ENCODE peak calls at places on chromosomes 16 and 17, in four cellular contexts. One of them, this sample, is unnamed.

GRCh38 chr16:50816901-50817555 is 75.1 kb downstream of the CYLD start:
- DNase-seq in A549: no peak
- DNase-seq in H1: no peak
- DNase-seq in uterus: no peak
- DNase-seq in this sample: peak; percentile 64

GRCh38 chr16:50557046-50557445 is 8.8 kb downstream of the NKD1 start:
- DNase-seq in A549: no peak
- DNase-seq in uterus: no peak
- DNase-seq in H1: no peak
- DNase-seq in this sample: no peak

GRCh38 chr17:82303944-82304808 is 13.2 kb downstream of the CD7 start:
- DNase-seq in A549: no peak
- DNase-seq in H1: no peak
- DNase-seq in uterus: no peak
- DNase-seq in this sample: no peak

GRCh38 chr17:28492352-28493310 is 13.5 kb upstream of the FOXN1 start:
- DNase-seq in H1: no peak
- DNase-seq in A549: peak; percentile 29
- DNase-seq in uterus: no peak
- DNase-seq in this sample: no peak

GRCh38 chr17:64130559-64131001 is 636 bp upstream of the ERN1 start:
- DNase-seq in uterus: peak; percentile 63
- DNase-seq in H1: no peak
- DNase-seq in A549: no peak
- DNase-seq in this sample: peak; percentile 94

GRCh38 chr16:19542138-19542821 is 13.2 kb upstream of the VPS35L start:
- DNase-seq in H1: no peak
- DNase-seq in A549: no peak
- DNase-seq in uterus: no peak
- DNase-seq in this sample: no peak

GRCh38 chr16:71474864-71475263 is 12.8 kb upstream of the ZNF23 start:
- DNase-seq in H1: no peak
- DNase-seq in A549: no peak
- DNase-seq in uterus: no peak
- DNase-seq in this sample: no peak

GRCh38 chr16:10833271-10833670 is 14.7 kb upstream of the TVP23A start:
- DNase-seq in H1: no peak
- DNase-seq in uterus: no peak
- DNase-seq in A549: no peak
- DNase-seq in this sample: no peak

GRCh38 chr17:82216301-82217119 is 3.9 kb upstream of the CCDC57 start:
- DNase-seq in H1: no peak
- DNase-seq in A549: peak; percentile 78
- DNase-seq in uterus: no peak
- DNase-seq in this sample: no peak

GRCh38 chr16:81997738-81998137 is 13.5 kb downstream of the SDR42E1 start:
- DNase-seq in A549: peak; percentile 60
- DNase-seq in H1: no peak
- DNase-seq in uterus: peak; percentile 45
- DNase-seq in this sample: no peak

GRCh38 chr17:38617074-38617860 is 11.5 kb upstream of the SRCIN1 start:
- DNase-seq in A549: no peak
- DNase-seq in H1: no peak
- DNase-seq in uterus: no peak
- DNase-seq in this sample: no peak

GRCh38 chr16:28182183-28182582 is 29.6 kb downstream of the XPO6 start:
- DNase-seq in A549: no peak
- DNase-seq in H1: no peak
- DNase-seq in uterus: no peak
- DNase-seq in this sample: no peak

GRCh38 chr17:38352245-38353083 is 820 bp downstream of the SOCS7 start:
- DNase-seq in H1: no peak
- DNase-seq in uterus: peak; percentile 33
- DNase-seq in A549: no peak
- DNase-seq in this sample: no peak

GRCh38 chr17:69246726-69247375 is 18.2 kb upstream of the ABCA10 start:
- DNase-seq in H1: no peak
- DNase-seq in uterus: no peak
- DNase-seq in A549: peak; percentile 55
- DNase-seq in this sample: no peak

GRCh38 chr16:2686912-2687507 is 4.7 kb downstream of the KCTD5 start:
- DNase-seq in uterus: no peak
- DNase-seq in A549: no peak
- DNase-seq in H1: no peak
- DNase-seq in this sample: no peak

GRCh38 chr16:87995644-87996043 is 44.4 kb downstream of the BANP start:
- DNase-seq in A549: no peak
- DNase-seq in uterus: no peak
- DNase-seq in H1: no peak
- DNase-seq in this sample: no peak

GRCh38 chr17:56815711-56816110 is 18.0 kb downstream of the C17orf67 start:
- DNase-seq in A549: no peak
- DNase-seq in H1: no peak
- DNase-seq in uterus: no peak
- DNase-seq in this sample: no peak

GRCh38 chr17:46818319-46818928 is at the start of gene WNT3:
- DNase-seq in A549: no peak
- DNase-seq in uterus: no peak
- DNase-seq in H1: no peak
- DNase-seq in this sample: no peak

GRCh38 chr16:79509221-79509631 is 91.3 kb downstream of the MAF start:
- DNase-seq in H1: no peak
- DNase-seq in uterus: no peak
- DNase-seq in A549: no peak
- DNase-seq in this sample: no peak

GRCh38 chr17:46071796-46072195 is 72.7 kb downstream of the STH start:
- DNase-seq in A549: no peak
- DNase-seq in H1: no peak
- DNase-seq in uterus: no peak
- DNase-seq in this sample: no peak

GRCh38 chr17:52536466-52536865 is 378.0 kb upstream of the CA10 start:
- DNase-seq in uterus: no peak
- DNase-seq in H1: no peak
- DNase-seq in A549: no peak
- DNase-seq in this sample: no peak

GRCh38 chr16:86576591-86577313 is 1.6 kb upstream of the FOXL1 start:
- DNase-seq in H1: no peak
- DNase-seq in uterus: no peak
- DNase-seq in A549: no peak
- DNase-seq in this sample: no peak

GRCh38 chr16:85729452-85729851 is 21.4 kb downstream of the C16orf74 start:
- DNase-seq in H1: no peak
- DNase-seq in A549: no peak
- DNase-seq in uterus: no peak
- DNase-seq in this sample: no peak

GRCh38 chr16:72905581-72905980 is 142.3 kb downstream of the ZFHX3 start:
- DNase-seq in H1: no peak
- DNase-seq in uterus: no peak
- DNase-seq in A549: no peak
- DNase-seq in this sample: no peak

GRCh38 chr17:71633391-71633849 is 487.4 kb upstream of the SOX9 start:
- DNase-seq in A549: peak; percentile 52
- DNase-seq in uterus: no peak
- DNase-seq in H1: no peak
- DNase-seq in this sample: no peak

GRCh38 chr17:40819528-40820125 is 2.8 kb downstream of the KRT10 start:
- DNase-seq in uterus: no peak
- DNase-seq in A549: no peak
- DNase-seq in H1: no peak
- DNase-seq in this sample: no peak

GRCh38 chr16:3087243-3087791 is 11.8 kb downstream of the ZSCAN10 start:
- DNase-seq in uterus: peak; percentile 41
- DNase-seq in H1: no peak
- DNase-seq in A549: peak; percentile 26
- DNase-seq in this sample: no peak

GRCh38 chr16:11675561-11676511 is 7.6 kb downstream of the SNN start:
- DNase-seq in H1: no peak
- DNase-seq in uterus: no peak
- DNase-seq in A549: peak; percentile 64
- DNase-seq in this sample: no peak

GRCh38 chr17:57211010-57211411 is 45.3 kb upstream of the MSI2 start:
- DNase-seq in A549: no peak
- DNase-seq in H1: no peak
- DNase-seq in uterus: no peak
- DNase-seq in this sample: no peak

GRCh38 chr17:10099051-10099571 is 99.3 kb downstream of the GAS7 start:
- DNase-seq in H1: no peak
- DNase-seq in A549: no peak
- DNase-seq in uterus: no peak
- DNase-seq in this sample: no peak

GRCh38 chr17:2392252-2393183 is 8.3 kb downstream of the MNT start:
- DNase-seq in uterus: peak; percentile 94
- DNase-seq in A549: peak; percentile 98
- DNase-seq in H1: peak; percentile 83
- DNase-seq in this sample: no peak

GRCh38 chr17:2394775-2395191 is 6.1 kb downstream of the MNT start:
- DNase-seq in H1: no peak
- DNase-seq in A549: no peak
- DNase-seq in uterus: no peak
- DNase-seq in this sample: no peak

GRCh38 chr17:2395258-2396170 is 5.3 kb downstream of the MNT start:
- DNase-seq in H1: no peak
- DNase-seq in A549: peak; percentile 92
- DNase-seq in uterus: no peak
- DNase-seq in this sample: no peak

GRCh38 chr17:2393184-2393953 is 7.5 kb downstream of the MNT start:
- DNase-seq in H1: no peak
- DNase-seq in uterus: peak; percentile 89
- DNase-seq in A549: peak; percentile 94
- DNase-seq in this sample: no peak

DNA sequence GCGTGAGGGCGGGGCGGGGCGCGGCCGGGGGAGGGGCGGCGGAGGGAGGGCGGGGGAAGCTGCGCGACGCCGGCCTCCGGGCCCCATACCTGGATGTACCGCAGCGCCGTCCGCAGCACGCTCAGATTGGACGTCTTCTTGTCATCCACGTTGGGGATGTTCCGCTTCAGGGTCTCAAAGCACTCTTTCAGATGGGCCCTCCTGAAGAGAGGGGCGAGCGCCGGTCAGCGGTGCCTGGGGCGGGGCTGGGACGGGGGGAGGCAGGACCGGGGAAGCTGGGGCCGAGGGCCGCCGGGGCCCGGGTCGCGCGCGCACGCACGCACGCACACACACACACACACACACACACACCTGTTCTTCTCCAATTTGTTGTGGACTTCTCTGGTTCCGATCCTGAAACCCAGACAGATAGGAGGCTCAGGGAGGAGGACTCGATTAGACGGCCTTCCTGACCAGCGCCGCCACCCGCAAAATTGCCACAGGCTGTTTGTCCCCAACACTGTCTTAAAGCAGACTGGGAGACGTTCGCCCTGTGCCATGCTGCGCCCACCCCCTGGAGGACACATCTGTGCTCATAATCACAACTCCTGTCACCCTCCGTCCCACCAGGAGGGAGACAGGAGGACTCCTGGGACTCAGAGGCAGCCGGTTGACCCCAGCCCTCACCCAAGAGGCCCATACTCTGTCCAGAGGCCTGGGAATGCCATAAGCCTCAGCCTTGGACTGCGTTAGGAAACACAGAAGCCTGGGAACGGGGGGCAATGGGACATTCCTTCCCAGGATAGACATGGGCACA is 6.7 kb downstream of the MNT start:
- DNase-seq in uterus: no peak
- DNase-seq in H1: no peak
- DNase-seq in A549: no peak
- DNase-seq in this sample: no peak
- TF ChIP-seq POLR2A in uterus: no peak
- TF ChIP-seq POLR2A in H1: no peak
- TF ChIP-seq POLR2A in A549: peak; percentile 1
- TF ChIP-seq POLR2A in this sample: no peak

DNA sequence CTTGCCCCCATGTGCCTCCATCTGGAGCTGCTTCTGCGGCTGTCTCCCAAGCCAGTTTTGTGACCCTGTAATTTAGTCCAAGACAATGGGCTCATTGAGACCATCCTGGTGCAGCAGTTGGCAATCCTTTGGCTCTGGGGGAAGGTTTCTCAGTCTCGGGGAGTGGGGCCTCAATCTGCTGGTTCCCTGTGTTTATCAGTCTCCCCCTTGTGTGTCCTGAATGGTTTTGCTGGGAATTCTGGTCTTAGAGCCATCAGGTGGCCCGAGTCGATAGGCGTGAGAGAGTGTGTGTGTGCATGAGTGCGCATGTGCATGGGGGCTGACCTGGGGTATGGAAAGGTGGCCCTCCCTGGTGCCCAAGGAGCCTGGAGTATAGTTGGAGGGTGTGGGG is 234.8 kb downstream of the SEC14L1 start:
- DNase-seq in A549: no peak
- DNase-seq in uterus: no peak
- DNase-seq in H1: no peak
- DNase-seq in this sample: no peak
- H3K4me1 ChIP-seq in A549: peaks cover 65% of the 10 kb centered on the region
- H3K4me1 ChIP-seq in uterus: peaks cover 9% of the 10 kb centered on the region
- H3K4me1 ChIP-seq in H1: peaks cover 39% of the 10 kb centered on the region
- H3K4me1 ChIP-seq in this sample: peaks cover 89% of the 10 kb centered on the region

DNA sequence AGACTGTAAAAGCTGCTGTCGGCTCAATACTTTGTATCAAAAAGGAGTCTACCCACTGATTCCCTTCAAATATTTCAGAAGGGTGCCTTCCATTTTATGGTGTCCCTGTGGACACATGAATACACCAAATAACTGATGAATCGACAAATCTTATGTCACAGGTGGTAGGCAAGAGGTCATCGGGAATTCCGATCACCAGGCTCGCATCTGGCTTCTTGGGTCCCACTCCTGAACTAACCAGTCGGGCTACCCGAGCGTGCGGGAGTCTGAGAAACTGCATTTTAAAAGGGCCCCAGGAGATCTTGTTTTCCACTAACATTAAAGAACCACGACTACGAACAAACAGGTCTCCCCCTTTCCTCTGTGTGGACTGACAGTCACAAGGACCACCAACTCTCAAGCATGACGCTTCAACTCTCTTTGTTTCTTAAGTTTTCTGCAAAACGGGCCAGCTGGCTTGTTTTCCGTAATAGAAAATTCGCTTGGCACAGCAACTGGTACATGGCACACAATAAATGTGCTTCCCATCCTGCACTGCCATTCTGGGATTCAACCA is 871 bp downstream of the PSME3IP1 start:
- DNase-seq in uterus: no peak
- DNase-seq in A549: no peak
- DNase-seq in H1: no peak
- DNase-seq in this sample: no peak
- TF ChIP-seq POLR2A in uterus: no peak
- TF ChIP-seq POLR2A in A549: no peak
- TF ChIP-seq POLR2A in H1: no peak
- TF ChIP-seq POLR2A in this sample: no peak

GRCh38 chr17:48552453-48553189 is 7.7 kb upstream of the HOXB2 start:
- DNase-seq in A549: no peak
- DNase-seq in uterus: no peak
- DNase-seq in H1: no peak
- DNase-seq in this sample: no peak

GRCh38 chr17:48553190-48553547 is 8.3 kb upstream of the HOXB2 start:
- DNase-seq in uterus: no peak
- DNase-seq in A549: no peak
- DNase-seq in H1: no peak
- DNase-seq in this sample: no peak

GRCh38 chr17:48554412-48555090 is 9.6 kb upstream of the HOXB2 start:
- DNase-seq in uterus: no peak
- DNase-seq in H1: no peak
- DNase-seq in A549: peak; percentile 57
- DNase-seq in this sample: no peak

GRCh38 chr17:48555183-48555615 is 10.3 kb upstream of the HOXB2 start:
- DNase-seq in A549: peak; percentile 93
- DNase-seq in H1: no peak
- DNase-seq in uterus: peak; percentile 45
- DNase-seq in this sample: no peak

GRCh38 chr17:48553837-48554236 is 8.9 kb upstream of the HOXB2 start:
- DNase-seq in H1: no peak
- DNase-seq in uterus: no peak
- DNase-seq in A549: no peak
- DNase-seq in this sample: no peak
- H3K4me1 ChIP-seq in H1: peaks cover 9% of the 10 kb centered on the region
- H3K4me1 ChIP-seq in uterus: peaks cover 5% of the 10 kb centered on the region
- H3K4me1 ChIP-seq in A549: peaks cover 31% of the 10 kb centered on the region
- H3K4me1 ChIP-seq in this sample: peaks cover 22% of the 10 kb centered on the region